ENCODE peak calls at places on chromosomes 3 and 15, in seven cellular contexts. G, M, V, X, Z, S and H are unnamed samples.

GRCh38 chr3:138078901-138079344 is 36.5 kb downstream of the DZIP1L start:
- DNase-seq in G (no peak), M (no peak), V (no peak), X (peak; percentile 27), Z (no peak), S (no peak), H (no peak)

GRCh38 chr15:71335591-71335990 is 220.3 kb downstream of the THSD4 start:
- DNase-seq in G (no peak), M (no peak), V (no peak), X (no peak), Z (no peak), S (no peak), H (no peak)

GRCh38 chr3:55780913-55781312 is 293.8 kb upstream of the WNT5A start:
- DNase-seq in G (no peak), M (no peak), V (no peak), X (no peak), Z (no peak), S (no peak), H (no peak)

GRCh38 chr15:85826756-85827515 is 32.2 kb upstream of the KLHL25 start:
- DNase-seq in G (no peak), M (no peak), V (no peak), X (no peak), Z (no peak), S (no peak), H (no peak)

GRCh38 chr3:58868101-58868779 is 181.6 kb downstream of the CFAP20DC start:
- DNase-seq in G (no peak), M (no peak), V (no peak), X (no peak), Z (no peak), S (no peak), H (no peak)

GRCh38 chr3:54791552-54792156 is 136.2 kb downstream of the LRTM1 start:
- DNase-seq in G (no peak), M (no peak), V (no peak), X (no peak), Z (no peak), S (no peak), H (no peak)

GRCh38 chr15:100688549-100689120 is 86.2 kb downstream of the ASB7 start:
- DNase-seq in G (no peak), M (peak; percentile 32), V (no peak), X (no peak), Z (no peak), S (peak; percentile 79), H (no peak)

GRCh38 chr3:42698911-42699230 is 3.7 kb downstream of the HHATL start:
- DNase-seq in G (no peak), M (no peak), V (no peak), X (no peak), Z (peak; percentile 15), S (no peak), H (peak; percentile 70)

GRCh38 chr3:79521221-79521848 is 246.5 kb downstream of the ROBO1 start:
- DNase-seq in G (peak; percentile 3), M (no peak), V (no peak), X (peak; percentile 8), Z (no peak), S (no peak), H (no peak)

GRCh38 chr3:35639251-35640185 is at the start of gene ARPP21:
- DNase-seq in G (no peak), M (peak; percentile 80), V (no peak), X (no peak), Z (no peak), S (no peak), H (no peak)

DNA sequence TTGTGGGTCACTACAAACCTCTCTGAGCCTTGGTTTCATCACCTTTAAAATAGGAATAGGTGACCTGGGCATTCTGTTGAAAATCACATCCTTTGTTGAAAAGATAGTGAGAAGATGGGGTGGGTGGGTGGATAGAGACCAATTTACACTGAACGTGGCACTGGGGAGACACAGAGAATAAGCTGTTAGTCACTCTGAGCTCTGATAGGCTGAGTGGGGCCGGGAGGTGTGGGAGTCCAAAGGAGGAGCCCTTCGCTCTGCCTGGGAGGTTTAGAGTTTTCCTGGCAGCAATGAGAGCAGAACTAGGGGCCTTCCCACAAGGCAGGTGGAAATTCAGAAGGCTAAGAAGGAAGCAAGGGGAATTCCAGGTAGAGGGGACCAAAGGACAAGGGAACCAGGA is 272.6 kb downstream of the RPLP1 start:
- DNase-seq in G (no peak), M (no peak), V (no peak), X (no peak), Z (no peak), S (no peak), H (no peak)
- H3K4me1 ChIP-seq in G (no peaks in the 10 kb centered on the region), M (peaks cover 76% of the 10 kb centered on the region), V (peaks cover 12% of the 10 kb centered on the region), X (no peaks in the 10 kb centered on the region), Z (no peaks in the 10 kb centered on the region), S (peaks cover 5% of the 10 kb centered on the region), H (no peaks in the 10 kb centered on the region)

DNA sequence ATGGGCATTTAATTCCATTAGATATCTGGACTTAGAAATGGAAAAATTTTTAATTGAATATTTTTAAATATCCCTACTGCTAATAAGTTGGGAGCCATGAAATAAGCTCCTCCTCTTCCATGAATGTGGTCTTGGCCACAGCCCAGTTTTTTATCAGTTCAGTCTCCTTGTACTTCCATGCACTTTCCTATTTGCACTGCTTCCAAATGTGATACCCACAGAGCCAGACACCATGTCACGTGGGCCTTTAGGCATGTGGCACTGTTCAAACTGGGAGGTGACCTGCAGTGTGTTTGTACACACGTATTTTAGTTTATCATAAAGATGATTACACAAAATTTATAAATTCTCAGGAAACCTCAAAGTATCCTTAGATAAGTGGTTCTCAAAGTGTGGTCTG is 80.1 kb upstream of the DGKG start:
- DNase-seq in G (no peak), M (no peak), V (no peak), X (no peak), Z (peak; percentile 82), S (peak; percentile 50), H (no peak)
- TF ChIP-seq POLR2AphosphoS5 in G (no peak), M (no peak), V (no peak), X (no peak), Z (no peak), S (no peak), H (no peak)

GRCh38 chr3:44960387-44961026 is 15.5 kb downstream of the ZDHHC3 start:
- DNase-seq in G (no peak), M (no peak), V (no peak), X (no peak), Z (no peak), S (no peak), H (no peak)

GRCh38 chr3:44962606-44963393 is 13.2 kb downstream of the ZDHHC3 start:
- DNase-seq in G (no peak), M (no peak), V (no peak), X (no peak), Z (no peak), S (no peak), H (no peak)

GRCh38 chr3:44965165-44965564 is 10.8 kb downstream of the ZDHHC3 start:
- DNase-seq in G (no peak), M (no peak), V (no peak), X (no peak), Z (no peak), S (no peak), H (no peak)

GRCh38 chr3:44963571-44964325 is 12.2 kb downstream of the ZDHHC3 start:
- DNase-seq in G (no peak), M (no peak), V (no peak), X (no peak), Z (no peak), S (no peak), H (no peak)

DNA sequence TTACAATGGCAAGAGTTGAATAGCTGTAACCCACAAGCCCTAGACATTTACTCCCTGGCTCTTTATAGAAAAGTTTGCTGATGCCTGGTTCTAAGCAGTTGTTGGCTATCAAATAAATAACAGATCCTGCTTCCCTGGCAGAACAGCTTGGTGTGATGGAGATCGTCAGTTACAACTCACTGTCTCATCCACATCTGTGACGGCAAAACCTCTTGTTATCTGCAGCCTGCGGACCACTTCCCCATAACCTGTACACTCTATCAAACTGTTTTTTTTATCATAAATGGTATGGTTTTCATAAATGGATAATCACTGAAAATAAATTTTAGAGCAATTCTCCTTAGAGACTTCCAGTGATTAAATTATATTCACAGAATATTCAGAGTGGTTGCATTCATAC is 14.1 kb downstream of the ZDHHC3 start:
- DNase-seq in G (no peak), M (no peak), V (no peak), X (no peak), Z (no peak), S (no peak), H (no peak)
- H3K4me1 ChIP-seq in G (peaks cover 17% of the 10 kb centered on the region), M (peaks cover 25% of the 10 kb centered on the region), V (peaks cover 67% of the 10 kb centered on the region), X (peaks cover 41% of the 10 kb centered on the region), Z (peaks cover 6% of the 10 kb centered on the region), S (no peaks in the 10 kb centered on the region), H (peaks cover 44% of the 10 kb centered on the region)

DNA sequence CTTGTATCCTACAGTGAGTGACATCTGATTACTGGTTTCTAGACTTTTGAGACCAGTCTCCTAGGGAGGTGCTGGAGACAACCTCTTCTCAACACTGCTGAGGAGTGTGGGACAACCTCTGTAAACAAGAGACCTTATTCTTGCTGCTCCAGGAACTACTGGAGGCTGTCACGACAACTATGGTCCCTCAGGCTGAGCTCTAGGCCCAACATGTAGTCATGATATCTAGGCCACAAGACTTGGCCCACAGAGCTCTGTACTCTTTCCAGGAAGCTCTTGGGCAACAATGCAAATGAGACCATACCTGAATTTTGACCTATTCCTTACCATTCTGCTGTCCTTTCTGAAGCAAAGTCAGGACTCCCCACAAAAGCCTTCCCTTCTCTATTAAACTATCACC is 24.3 kb upstream of the HEG1 start:
- DNase-seq in G (no peak), M (no peak), V (no peak), X (no peak), Z (no peak), S (peak; percentile 39), H (no peak)
- TF ChIP-seq POLR2AphosphoS5 in G (no peak), M (no peak), V (no peak), X (no peak), Z (no peak), S (no peak), H (no peak)

DNA sequence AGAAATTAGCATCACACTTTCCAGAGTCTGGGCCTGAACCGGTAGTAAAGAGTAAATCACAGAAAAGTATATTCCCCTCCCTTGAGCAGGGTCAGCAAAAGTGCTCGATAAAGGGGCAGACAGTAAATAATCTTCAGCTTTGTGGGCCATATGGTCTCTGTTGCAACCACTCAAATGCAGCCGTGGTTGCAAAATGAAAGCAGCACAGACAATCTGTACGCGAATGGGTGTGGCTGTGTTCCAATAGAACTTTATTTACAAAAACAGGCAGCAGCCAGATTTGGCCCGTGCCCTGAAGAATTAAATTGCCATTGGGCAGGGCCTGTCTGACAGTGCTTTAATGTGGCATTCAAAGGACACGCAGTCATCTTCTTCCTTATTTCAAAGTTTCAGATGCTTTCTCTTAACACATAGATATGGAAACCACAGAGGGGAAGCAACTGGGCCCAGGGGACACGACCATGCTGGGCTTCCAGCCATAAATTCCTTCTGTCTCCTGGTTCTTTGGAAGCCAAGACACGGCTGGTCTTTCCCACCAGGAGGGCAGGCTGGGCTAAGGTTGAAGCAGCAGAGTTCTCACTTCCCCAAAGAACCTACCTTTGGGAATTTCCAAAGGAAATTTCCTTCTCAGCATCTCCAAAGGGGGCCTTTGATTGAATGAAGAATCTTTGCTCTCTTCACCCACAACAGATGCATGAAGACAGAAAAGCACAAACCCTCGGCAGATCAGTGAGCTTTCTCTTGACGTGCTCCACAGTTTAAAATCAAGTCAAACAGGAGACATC is 489.8 kb upstream of the PROK2 start:
- DNase-seq in G (no peak), M (no peak), V (peak; percentile 82), X (no peak), Z (peak; percentile 62), S (no peak), H (no peak)
- H3K4me1 ChIP-seq in G (peaks cover 36% of the 10 kb centered on the region), M (peaks cover 58% of the 10 kb centered on the region), V (peaks cover 52% of the 10 kb centered on the region), X (peaks cover 8% of the 10 kb centered on the region), Z (peaks cover 27% of the 10 kb centered on the region), S (peaks cover 61% of the 10 kb centered on the region), H (peaks cover 53% of the 10 kb centered on the region)